ENCODE peak calls at places on chromosomes 12 and 14, in five cellular contexts. K, L, I, G and J are unnamed samples.

GRCh38 chr12:23039834-23040233 is 414.9 kb downstream of the ETNK1 start:
- DNase-seq in K (no peak), L (no peak), I (no peak), G (no peak), J (no peak)

GRCh38 chr12:16603265-16603915 is 2.6 kb downstream of the LMO3 start:
- DNase-seq in K (no peak), L (no peak), I (no peak), G (no peak), J (no peak)

GRCh38 chr12:19035552-19035951 is 94.0 kb upstream of the PLEKHA5 start:
- DNase-seq in K (no peak), L (no peak), I (no peak), G (no peak), J (no peak)

GRCh38 chr12:92854344-92854743 is 74.8 kb downstream of the EEA1 start:
- DNase-seq in K (no peak), L (no peak), I (no peak), G (no peak), J (no peak)

GRCh38 chr14:92890830-92891598 is 31.9 kb upstream of the CHGA start:
- DNase-seq in K (no peak), L (no peak), I (no peak), G (no peak), J (no peak)

GRCh38 chr14:100622234-100622633 is 35.0 kb upstream of the BEGAIN start:
- DNase-seq in K (no peak), L (no peak), I (no peak), G (no peak), J (no peak)

GRCh38 chr12:50589650-50590435 is 85.1 kb downstream of the DIP2B start:
- DNase-seq in K (no peak), L (no peak), I (no peak), G (no peak), J (no peak)

GRCh38 chr12:49296034-49296835 is 1.3 kb downstream of the PRPH start:
- DNase-seq in K (peak; percentile 45), L (peak; percentile 49), I (peak; percentile 88), G (no peak), J (peak; percentile 77)

GRCh38 chr14:99752486-99753121 is 40.6 kb upstream of the EML1 start:
- DNase-seq in K (no peak), L (no peak), I (no peak), G (no peak), J (no peak)

GRCh38 chr12:15540469-15540872 is 218.2 kb downstream of the PTPRO start:
- DNase-seq in K (no peak), L (no peak), I (no peak), G (no peak), J (no peak)

GRCh38 chr12:65313704-65314317 is 35.3 kb downstream of the MSRB3 start:
- DNase-seq in K (no peak), L (no peak), I (no peak), G (no peak), J (peak; percentile 49)

GRCh38 chr12:116876151-116876869 is 4.9 kb downstream of the HRK start:
- DNase-seq in K (peak; percentile 39), L (no peak), I (no peak), G (no peak), J (no peak)

GRCh38 chr12:11961686-11962085 is 109.1 kb upstream of the BCL2L14 start:
- DNase-seq in K (no peak), L (no peak), I (no peak), G (no peak), J (no peak)

GRCh38 chr12:91944637-91945036 is 201.0 kb downstream of the BTG1 start:
- DNase-seq in K (no peak), L (no peak), I (no peak), G (no peak), J (no peak)

GRCh38 chr14:21070083-21070609 is at the start of gene ARHGEF40:
- DNase-seq in K (peak; percentile 62), L (no peak), I (peak; percentile 40), G (peak; percentile 72), J (peak; percentile 57)

GRCh38 chr12:113439606-113440030 is 17.4 kb downstream of the SDSL start:
- DNase-seq in K (peak; percentile 73), L (no peak), I (peak; percentile 74), G (no peak), J (peak; percentile 68)

GRCh38 chr14:91327661-91328312 is 83.3 kb upstream of the GPR68 start:
- DNase-seq in K (no peak), L (no peak), I (no peak), G (no peak), J (no peak)

GRCh38 chr12:95554532-95555071 is 3.3 kb upstream of the USP44 start:
- DNase-seq in K (no peak), L (no peak), I (no peak), G (no peak), J (no peak)

GRCh38 chr14:30272848-30273563 is 286.0 kb upstream of the G2E3 start:
- DNase-seq in K (no peak), L (no peak), I (no peak), G (no peak), J (no peak)

GRCh38 chr12:106841471-106842302 is 67.2 kb downstream of the RIC8B start:
- DNase-seq in K (peak; percentile 40), L (no peak), I (peak; percentile 50), G (peak; percentile 4), J (peak; percentile 44)

GRCh38 chr12:27296674-27297073 is 36.0 kb upstream of the BMAL2 start:
- DNase-seq in K (no peak), L (no peak), I (no peak), G (no peak), J (no peak)

GRCh38 chr12:52650520-52651081 is 1.4 kb downstream of the KRT2 start:
- DNase-seq in K (no peak), L (no peak), I (no peak), G (no peak), J (no peak)

GRCh38 chr14:76968621-76969063 is 59.9 kb downstream of the IRF2BPL start:
- DNase-seq in K (no peak), L (no peak), I (no peak), G (no peak), J (peak; percentile 57)

GRCh38 chr12:106840217-106840616 is 65.7 kb downstream of the RIC8B start:
- DNase-seq in K (no peak), L (no peak), I (peak; percentile 25), G (no peak), J (no peak)

GRCh38 chr12:87813476-87814234 is 215.5 kb downstream of the C12orf50 start:
- DNase-seq in K (no peak), L (no peak), I (peak; percentile 38), G (no peak), J (no peak)

GRCh38 chr12:38921025-38921677 is 15.8 kb upstream of the CPNE8 start:
- DNase-seq in K (peak; percentile 11), L (no peak), I (peak; percentile 37), G (no peak), J (peak; percentile 33)

GRCh38 chr14:58768977-58769376 is 131.2 kb downstream of the DACT1 start:
- DNase-seq in K (no peak), L (no peak), I (no peak), G (no peak), J (no peak)

GRCh38 chr12:108616359-108616758 is 17.3 kb downstream of the SELPLG start:
- DNase-seq in K (no peak), L (no peak), I (no peak), G (no peak), J (no peak)

GRCh38 chr14:93045211-93045674 is 70.5 kb downstream of the ITPK1 start:
- DNase-seq in K (no peak), L (no peak), I (no peak), G (no peak), J (peak; percentile 80)

GRCh38 chr12:91326043-91327027 is 143.7 kb upstream of the DCN start:
- DNase-seq in K (peak; percentile 66), L (no peak), I (peak; percentile 24), G (no peak), J (peak; percentile 70)

GRCh38 chr14:69877492-69877891 is 1.7 kb upstream of the SMOC1 start:
- DNase-seq in K (no peak), L (no peak), I (no peak), G (no peak), J (peak; percentile 59)

GRCh38 chr14:76874734-76875133 is 48.5 kb downstream of the LRRC74A start:
- DNase-seq in K (no peak), L (no peak), I (no peak), G (no peak), J (no peak)

GRCh38 chr14:61188936-61189808 is 92.0 kb downstream of the TMEM30B start:
- DNase-seq in K (peak; percentile 30), L (no peak), I (peak; percentile 87), G (peak; percentile 14), J (peak; percentile 60)